ENCODE peak calls at places on chromosome 9, in five cellular contexts. One of them, this sample, is unnamed.

GRCh38 chr9:94681508-94681907 is 42.2 kb upstream of the FBP1 start:
- DNase-seq in K562: peak
- DNase-seq in SK-N-SH: peak
- DNase-seq in HepG2: peak
- DNase-seq in sigmoid colon: peak
- DNase-seq in this sample: peak

GRCh38 chr9:128550226-128550625 is 2.2 kb upstream of the SPTAN1 start:
- DNase-seq in sigmoid colon: no peak
- DNase-seq in SK-N-SH: no peak
- DNase-seq in HepG2: no peak
- DNase-seq in K562: no peak
- DNase-seq in this sample: no peak

GRCh38 chr9:134033516-134034214 is 8.4 kb downstream of the BRD3OS start:
- DNase-seq in HepG2: no peak
- DNase-seq in K562: no peak
- DNase-seq in sigmoid colon: peak
- DNase-seq in SK-N-SH: no peak
- DNase-seq in this sample: no peak

GRCh38 chr9:95373069-95373681 is 55.7 kb upstream of the FANCC start:
- DNase-seq in HepG2: no peak
- DNase-seq in SK-N-SH: peak
- DNase-seq in sigmoid colon: no peak
- DNase-seq in K562: no peak
- DNase-seq in this sample: no peak

GRCh38 chr9:8750639-8751041 is 951.1 kb upstream of the DMAC1 start:
- DNase-seq in sigmoid colon: no peak
- DNase-seq in HepG2: no peak
- DNase-seq in SK-N-SH: peak
- DNase-seq in K562: no peak
- DNase-seq in this sample: no peak

GRCh38 chr9:128911529-128912035 is 9.2 kb upstream of the PHYHD1 start:
- DNase-seq in sigmoid colon: peak
- DNase-seq in K562: no peak
- DNase-seq in SK-N-SH: no peak
- DNase-seq in HepG2: peak
- DNase-seq in this sample: no peak

GRCh38 chr9:81685763-81686613 is 3.4 kb downstream of the TLE1 start:
- DNase-seq in HepG2: peak
- DNase-seq in K562: no peak
- DNase-seq in SK-N-SH: no peak
- DNase-seq in sigmoid colon: no peak
- DNase-seq in this sample: no peak

GRCh38 chr9:133236291-133237071 is 27.4 kb upstream of the OBP2B start:
- DNase-seq in sigmoid colon: peak
- DNase-seq in HepG2: no peak
- DNase-seq in SK-N-SH: peak
- DNase-seq in K562: no peak
- DNase-seq in this sample: no peak

GRCh38 chr9:78620764-78621163 is 323.8 kb downstream of the PSAT1 start:
- DNase-seq in sigmoid colon: no peak
- DNase-seq in K562: no peak
- DNase-seq in SK-N-SH: no peak
- DNase-seq in HepG2: no peak
- DNase-seq in this sample: no peak

GRCh38 chr9:130680836-130681768 is 12.5 kb upstream of the EXOSC2 start:
- DNase-seq in SK-N-SH: peak
- DNase-seq in sigmoid colon: peak
- DNase-seq in HepG2: peak
- DNase-seq in K562: peak
- DNase-seq in this sample: peak

GRCh38 chr9:20315672-20316071 is 306.6 kb downstream of the MLLT3 start:
- DNase-seq in sigmoid colon: no peak
- DNase-seq in K562: no peak
- DNase-seq in SK-N-SH: no peak
- DNase-seq in HepG2: no peak
- DNase-seq in this sample: no peak

GRCh38 chr9:33264473-33265177 is at the start of the genes BAG1 and CHMP5:
- DNase-seq in HepG2: peak
- DNase-seq in sigmoid colon: peak
- DNase-seq in K562: peak
- DNase-seq in SK-N-SH: peak
- DNase-seq in this sample: peak
- TF ChIP-seq CTCF in HepG2: peak
- TF ChIP-seq CTCF in sigmoid colon: peak
- TF ChIP-seq CTCF in K562: no peak
- TF ChIP-seq CTCF in SK-N-SH: peak
- TF ChIP-seq CTCF in this sample: peak

GRCh38 chr9:71911061-71911907 is at the start of the genes ABHD17B and C9orf85:
- DNase-seq in sigmoid colon: peak
- DNase-seq in SK-N-SH: peak
- DNase-seq in HepG2: peak
- DNase-seq in K562: peak
- DNase-seq in this sample: peak

GRCh38 chr9:71904076-71904475 is 6.9 kb downstream of the ABHD17B start:
- DNase-seq in SK-N-SH: no peak
- DNase-seq in HepG2: no peak
- DNase-seq in sigmoid colon: no peak
- DNase-seq in K562: no peak
- DNase-seq in this sample: no peak

GRCh38 chr9:71910602-71911060 is 362 bp downstream of the ABHD17B start:
- DNase-seq in SK-N-SH: peak
- DNase-seq in sigmoid colon: no peak
- DNase-seq in K562: peak
- DNase-seq in HepG2: no peak
- DNase-seq in this sample: no peak

GRCh38 chr9:71911908-71912325 is 478 bp downstream of the C9orf85 start:
- DNase-seq in HepG2: no peak
- DNase-seq in SK-N-SH: peak
- DNase-seq in K562: no peak
- DNase-seq in sigmoid colon: no peak
- DNase-seq in this sample: peak

DNA sequence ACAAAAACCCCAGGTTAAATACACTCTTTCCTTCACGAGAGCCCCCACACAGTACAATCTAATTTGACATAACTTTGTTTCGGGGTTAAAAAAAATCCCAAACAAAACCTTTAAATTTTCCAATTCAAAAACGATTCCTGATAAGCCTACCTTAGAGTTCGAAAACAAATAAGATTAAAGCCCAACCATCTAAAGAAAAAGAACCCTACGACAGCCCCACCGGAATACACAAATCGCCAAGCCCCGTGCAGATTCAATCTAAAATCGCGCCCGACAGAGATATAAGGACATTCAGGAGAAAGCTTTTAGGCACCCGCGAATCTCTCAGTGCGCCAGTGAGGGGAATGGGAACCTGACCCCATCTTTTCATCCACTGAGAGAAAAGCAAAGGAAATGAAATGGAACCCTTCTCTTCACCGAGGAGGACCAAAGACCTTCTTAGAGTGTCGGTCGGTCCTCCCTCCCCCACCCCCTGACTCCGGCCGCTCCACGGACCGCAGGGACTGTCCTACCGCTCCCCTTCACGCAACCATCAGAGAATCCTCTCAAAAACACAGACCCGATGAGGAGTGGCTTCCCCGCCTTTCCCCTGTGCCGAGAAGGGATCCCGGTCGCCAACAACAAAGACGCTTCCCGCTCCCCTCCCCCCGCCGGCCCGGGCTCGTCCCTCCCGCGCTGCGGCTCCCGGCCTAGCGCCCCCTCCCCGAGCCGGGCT is 949 bp downstream of the ABHD17B start:
- DNase-seq in K562: peak
- DNase-seq in sigmoid colon: peak
- DNase-seq in SK-N-SH: peak
- DNase-seq in HepG2: peak
- DNase-seq in this sample: peak
- TF ChIP-seq POLR2AphosphoS5 in K562: no peak
- TF ChIP-seq POLR2AphosphoS5 in sigmoid colon: no peak
- TF ChIP-seq POLR2AphosphoS5 in SK-N-SH: no peak
- TF ChIP-seq POLR2AphosphoS5 in HepG2: no peak
- TF ChIP-seq POLR2AphosphoS5 in this sample: no peak

DNA sequence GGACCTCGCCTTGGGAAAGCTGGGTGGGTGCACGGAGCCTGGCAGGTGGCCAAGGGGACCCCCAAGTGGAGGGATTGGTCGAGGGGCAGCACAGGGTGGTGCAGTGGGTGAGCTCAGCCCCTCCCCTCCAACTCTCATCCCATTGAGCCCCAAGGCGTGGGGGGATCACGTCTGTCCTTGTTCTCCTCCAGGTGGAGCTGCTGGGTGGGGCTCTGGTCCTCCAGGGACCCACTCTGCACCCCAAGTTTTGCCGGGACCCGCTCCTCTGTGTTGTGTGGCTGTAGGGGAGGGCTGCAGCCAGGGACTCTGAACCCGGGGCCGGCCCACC is 3.6 kb upstream of the FUT7 start:
- DNase-seq in sigmoid colon: no peak
- DNase-seq in HepG2: no peak
- DNase-seq in K562: no peak
- DNase-seq in SK-N-SH: no peak
- DNase-seq in this sample: no peak
- TF ChIP-seq CTCF in sigmoid colon: peak
- TF ChIP-seq CTCF in HepG2: no peak
- TF ChIP-seq CTCF in K562: peak
- TF ChIP-seq CTCF in SK-N-SH: no peak
- TF ChIP-seq CTCF in this sample: peak

DNA sequence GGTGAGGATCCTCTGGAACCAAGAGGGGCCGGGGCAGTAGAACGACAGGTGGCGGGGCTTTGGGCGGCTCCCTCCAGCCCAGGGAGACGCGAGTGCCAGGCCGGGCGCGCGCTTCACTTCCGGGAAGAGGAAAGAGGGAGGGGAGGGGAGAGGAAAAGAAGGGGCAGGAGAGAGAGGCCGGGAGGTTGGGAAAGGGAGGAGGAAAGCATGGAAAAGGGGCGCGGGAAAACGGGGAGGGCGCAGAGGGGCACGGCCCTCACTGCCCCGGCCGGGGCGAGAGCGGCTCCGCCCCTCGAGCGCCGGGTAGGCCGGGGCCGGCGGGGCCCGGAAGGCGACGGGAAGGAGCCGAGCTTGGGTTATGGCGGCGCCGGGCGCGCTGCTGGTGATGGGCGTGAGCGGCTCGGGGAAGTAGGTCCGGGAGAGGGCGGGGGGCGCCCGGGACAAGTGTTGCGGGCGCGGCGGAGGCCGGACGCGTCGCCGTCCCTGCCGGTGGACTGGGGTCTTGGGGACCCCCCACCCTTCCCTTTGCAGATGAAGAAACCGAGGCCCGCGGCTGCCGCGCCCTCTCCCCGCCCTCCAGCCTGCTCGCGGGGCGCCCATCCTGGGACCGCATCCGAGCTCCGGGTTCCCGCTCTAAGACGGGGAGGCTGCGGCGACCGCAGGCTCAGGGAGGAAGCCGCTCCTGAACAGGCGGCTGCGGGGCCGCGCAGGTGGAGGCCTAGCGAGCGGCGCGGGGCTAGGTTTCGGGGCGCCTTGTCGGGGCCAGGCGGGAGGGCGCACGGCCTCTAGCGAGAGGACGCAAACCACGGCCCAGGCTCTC is at the start of gene IDNK:
- DNase-seq in K562: peak
- DNase-seq in sigmoid colon: peak
- DNase-seq in SK-N-SH: peak
- DNase-seq in HepG2: peak
- DNase-seq in this sample: peak
- TF ChIP-seq POLR2AphosphoS5 in K562: no peak
- TF ChIP-seq POLR2AphosphoS5 in sigmoid colon: peak
- TF ChIP-seq POLR2AphosphoS5 in SK-N-SH: no peak
- TF ChIP-seq POLR2AphosphoS5 in HepG2: peak
- TF ChIP-seq POLR2AphosphoS5 in this sample: no peak

DNA sequence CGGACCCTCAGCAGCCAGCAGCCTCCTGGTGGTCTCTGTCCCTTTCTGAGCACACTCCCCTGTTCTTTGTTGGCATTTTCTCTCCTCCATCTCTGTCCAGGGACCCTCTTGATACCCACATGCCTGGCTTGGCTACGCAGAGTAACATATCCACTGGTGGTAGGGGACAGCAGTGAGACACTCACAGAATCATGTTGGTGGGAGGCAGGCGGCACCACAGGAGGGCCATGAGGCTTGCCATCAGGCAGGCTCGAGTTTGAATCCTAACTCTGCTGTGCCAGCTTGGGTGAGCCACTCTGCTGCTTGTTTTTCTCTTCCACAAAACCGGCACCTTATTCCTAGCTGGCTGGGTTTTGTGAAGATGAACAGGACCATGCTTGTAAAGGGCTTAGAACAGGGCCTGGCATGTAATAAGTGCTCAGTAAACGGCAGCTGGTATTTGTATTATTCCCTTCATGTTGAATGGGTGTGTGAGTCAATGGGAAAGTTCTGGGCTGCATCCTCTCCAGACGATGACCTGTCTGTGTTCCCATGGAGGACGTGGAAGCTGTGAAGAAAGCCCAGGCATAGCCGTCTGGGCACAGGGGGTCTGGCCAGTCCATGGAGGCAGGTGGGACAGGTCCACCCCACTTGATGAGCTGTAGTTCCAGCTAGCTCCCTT is 2.3 kb downstream of the COL27A1 start:
- DNase-seq in sigmoid colon: no peak
- DNase-seq in K562: no peak
- DNase-seq in HepG2: no peak
- DNase-seq in SK-N-SH: no peak
- DNase-seq in this sample: no peak
- TF ChIP-seq CTCF in sigmoid colon: no peak
- TF ChIP-seq CTCF in K562: no peak
- TF ChIP-seq CTCF in HepG2: no peak
- TF ChIP-seq CTCF in SK-N-SH: no peak
- TF ChIP-seq CTCF in this sample: no peak

DNA sequence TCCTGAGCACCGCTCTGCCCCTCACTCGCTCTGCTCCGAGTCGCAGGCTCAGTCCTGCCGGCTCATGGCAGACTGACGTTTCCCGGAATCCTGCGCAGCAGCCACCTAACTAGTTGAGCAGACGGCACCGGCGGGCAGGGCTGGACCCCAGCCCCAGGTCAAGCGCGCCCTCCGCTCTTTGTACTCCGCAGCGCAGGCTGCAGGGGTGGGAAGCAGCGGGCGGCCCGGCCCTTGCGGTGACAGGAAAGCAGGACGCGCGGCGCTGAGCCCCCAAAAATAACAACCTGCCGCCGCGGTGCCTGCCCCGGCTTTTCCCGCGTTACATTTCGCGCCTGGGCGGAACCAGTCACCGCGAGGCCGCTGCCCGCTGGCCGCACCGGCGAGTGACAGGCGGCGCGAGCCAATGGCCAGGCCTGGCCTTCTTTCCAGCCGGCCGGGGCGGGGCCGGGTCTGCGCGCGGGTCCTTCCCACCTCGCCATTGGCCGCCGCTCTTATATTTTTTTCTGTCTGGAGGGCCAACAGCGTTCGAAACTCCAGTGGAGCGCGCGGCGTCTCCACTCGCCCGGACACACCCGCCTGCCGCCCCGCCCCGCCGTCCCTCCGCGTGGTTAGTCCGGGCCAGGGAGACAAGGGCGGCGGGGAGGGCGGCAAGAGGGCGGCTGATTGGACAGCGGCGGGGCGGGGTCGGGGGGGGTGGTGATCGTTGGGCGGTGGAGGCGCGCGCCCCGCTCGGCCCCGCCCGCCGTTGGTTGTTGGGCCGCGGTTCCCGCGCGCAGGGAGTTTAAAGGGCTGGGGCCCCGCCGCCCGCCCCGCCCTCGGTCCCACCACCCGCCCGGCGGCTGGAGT is at the start of gene ZNF367:
- DNase-seq in sigmoid colon: peak
- DNase-seq in K562: peak
- DNase-seq in SK-N-SH: peak
- DNase-seq in HepG2: peak
- DNase-seq in this sample: peak
- TF ChIP-seq POLR2AphosphoS5 in sigmoid colon: peak
- TF ChIP-seq POLR2AphosphoS5 in K562: peak
- TF ChIP-seq POLR2AphosphoS5 in SK-N-SH: peak
- TF ChIP-seq POLR2AphosphoS5 in HepG2: peak
- TF ChIP-seq POLR2AphosphoS5 in this sample: peak

This sample was measured in stomach.